ENCODE peak calls at places on chromosome 1, in nine cellular contexts. One of them, this sample, is unnamed.

GRCh38 chr1:30670195-30671060 is 53.0 kb downstream of the MATN1 start:
- DNase-seq in adrenal gland: no peak
- DNase-seq in GM12865: no peak
- DNase-seq in upper lobe of right lung: peak
- DNase-seq in CD4-positive, alpha-beta T cell: no peak
- DNase-seq in nephron progenitor cell: no peak
- DNase-seq in K562: no peak
- DNase-seq in ascending aorta: no peak
- DNase-seq in fibroblast of mammary gland: peak
- DNase-seq in this sample: no peak

GRCh38 chr1:98817830-98818229 is 156.3 kb downstream of the SNX7 start:
- DNase-seq in adrenal gland: no peak
- DNase-seq in GM12865: no peak
- DNase-seq in upper lobe of right lung: no peak
- DNase-seq in CD4-positive, alpha-beta T cell: no peak
- DNase-seq in nephron progenitor cell: no peak
- DNase-seq in K562: no peak
- DNase-seq in ascending aorta: no peak
- DNase-seq in fibroblast of mammary gland: no peak
- DNase-seq in this sample: no peak

GRCh38 chr1:100607628-100608240 is 69.8 kb downstream of the GPR88 start:
- DNase-seq in adrenal gland: no peak
- DNase-seq in GM12865: no peak
- DNase-seq in upper lobe of right lung: no peak
- DNase-seq in CD4-positive, alpha-beta T cell: no peak
- DNase-seq in nephron progenitor cell: no peak
- DNase-seq in K562: no peak
- DNase-seq in ascending aorta: no peak
- DNase-seq in fibroblast of mammary gland: no peak
- DNase-seq in this sample: no peak

GRCh38 chr1:71081697-71082080 is 854 bp upstream of the ZRANB2 start:
- DNase-seq in adrenal gland: no peak
- DNase-seq in GM12865: peak
- DNase-seq in upper lobe of right lung: peak
- DNase-seq in CD4-positive, alpha-beta T cell: peak
- DNase-seq in nephron progenitor cell: peak
- DNase-seq in K562: peak
- DNase-seq in ascending aorta: no peak
- DNase-seq in fibroblast of mammary gland: no peak
- DNase-seq in this sample: no peak

GRCh38 chr1:32997381-32997891 is 32.8 kb upstream of the RNF19B start:
- DNase-seq in adrenal gland: peak
- DNase-seq in GM12865: no peak
- DNase-seq in upper lobe of right lung: no peak
- DNase-seq in CD4-positive, alpha-beta T cell: no peak
- DNase-seq in nephron progenitor cell: no peak
- DNase-seq in K562: no peak
- DNase-seq in ascending aorta: no peak
- DNase-seq in fibroblast of mammary gland: peak
- DNase-seq in this sample: no peak

GRCh38 chr1:229665912-229666558 is 40.0 kb downstream of the URB2 start:
- DNase-seq in adrenal gland: no peak
- DNase-seq in GM12865: no peak
- DNase-seq in upper lobe of right lung: no peak
- DNase-seq in CD4-positive, alpha-beta T cell: no peak
- DNase-seq in nephron progenitor cell: no peak
- DNase-seq in K562: no peak
- DNase-seq in ascending aorta: no peak
- DNase-seq in fibroblast of mammary gland: no peak
- DNase-seq in this sample: no peak

GRCh38 chr1:6353948-6354658 is 39.5 kb downstream of the ACOT7 start:
- DNase-seq in adrenal gland: peak
- DNase-seq in GM12865: no peak
- DNase-seq in upper lobe of right lung: peak
- DNase-seq in CD4-positive, alpha-beta T cell: no peak
- DNase-seq in nephron progenitor cell: no peak
- DNase-seq in K562: no peak
- DNase-seq in ascending aorta: no peak
- DNase-seq in fibroblast of mammary gland: peak
- DNase-seq in this sample: no peak

GRCh38 chr1:109917429-109918076 is 6.9 kb downstream of the CSF1 start:
- DNase-seq in adrenal gland: peak
- DNase-seq in GM12865: no peak
- DNase-seq in upper lobe of right lung: no peak
- DNase-seq in CD4-positive, alpha-beta T cell: no peak
- DNase-seq in nephron progenitor cell: no peak
- DNase-seq in K562: no peak
- DNase-seq in ascending aorta: no peak
- DNase-seq in fibroblast of mammary gland: no peak
- DNase-seq in this sample: no peak

GRCh38 chr1:118370861-118371260 is 185.8 kb upstream of the SPAG17 start:
- DNase-seq in adrenal gland: no peak
- DNase-seq in GM12865: no peak
- DNase-seq in upper lobe of right lung: no peak
- DNase-seq in CD4-positive, alpha-beta T cell: no peak
- DNase-seq in nephron progenitor cell: no peak
- DNase-seq in K562: no peak
- DNase-seq in ascending aorta: no peak
- DNase-seq in fibroblast of mammary gland: no peak
- DNase-seq in this sample: no peak

GRCh38 chr1:21174638-21175323 is 1.9 kb downstream of the EIF4G3 start:
- DNase-seq in adrenal gland: no peak
- DNase-seq in GM12865: no peak
- DNase-seq in upper lobe of right lung: no peak
- DNase-seq in CD4-positive, alpha-beta T cell: no peak
- DNase-seq in nephron progenitor cell: no peak
- DNase-seq in K562: no peak
- DNase-seq in ascending aorta: no peak
- DNase-seq in fibroblast of mammary gland: peak
- DNase-seq in this sample: no peak

GRCh38 chr1:85406887-85407593 is 57.9 kb downstream of the DDAH1 start:
- DNase-seq in adrenal gland: peak
- DNase-seq in GM12865: no peak
- DNase-seq in upper lobe of right lung: no peak
- DNase-seq in CD4-positive, alpha-beta T cell: no peak
- DNase-seq in nephron progenitor cell: no peak
- DNase-seq in K562: no peak
- DNase-seq in ascending aorta: peak
- DNase-seq in fibroblast of mammary gland: peak
- DNase-seq in this sample: no peak

GRCh38 chr1:245546875-245547274 is 392.1 kb downstream of the KIF26B start:
- DNase-seq in adrenal gland: no peak
- DNase-seq in GM12865: no peak
- DNase-seq in upper lobe of right lung: no peak
- DNase-seq in CD4-positive, alpha-beta T cell: no peak
- DNase-seq in nephron progenitor cell: no peak
- DNase-seq in K562: peak
- DNase-seq in ascending aorta: no peak
- DNase-seq in fibroblast of mammary gland: no peak
- DNase-seq in this sample: no peak

GRCh38 chr1:227945891-227946623 is 1.7 kb downstream of the WNT9A start:
- DNase-seq in adrenal gland: peak
- DNase-seq in GM12865: no peak
- DNase-seq in upper lobe of right lung: peak
- DNase-seq in CD4-positive, alpha-beta T cell: peak
- DNase-seq in nephron progenitor cell: no peak
- DNase-seq in K562: peak
- DNase-seq in ascending aorta: peak
- DNase-seq in fibroblast of mammary gland: peak
- DNase-seq in this sample: peak

DNA sequence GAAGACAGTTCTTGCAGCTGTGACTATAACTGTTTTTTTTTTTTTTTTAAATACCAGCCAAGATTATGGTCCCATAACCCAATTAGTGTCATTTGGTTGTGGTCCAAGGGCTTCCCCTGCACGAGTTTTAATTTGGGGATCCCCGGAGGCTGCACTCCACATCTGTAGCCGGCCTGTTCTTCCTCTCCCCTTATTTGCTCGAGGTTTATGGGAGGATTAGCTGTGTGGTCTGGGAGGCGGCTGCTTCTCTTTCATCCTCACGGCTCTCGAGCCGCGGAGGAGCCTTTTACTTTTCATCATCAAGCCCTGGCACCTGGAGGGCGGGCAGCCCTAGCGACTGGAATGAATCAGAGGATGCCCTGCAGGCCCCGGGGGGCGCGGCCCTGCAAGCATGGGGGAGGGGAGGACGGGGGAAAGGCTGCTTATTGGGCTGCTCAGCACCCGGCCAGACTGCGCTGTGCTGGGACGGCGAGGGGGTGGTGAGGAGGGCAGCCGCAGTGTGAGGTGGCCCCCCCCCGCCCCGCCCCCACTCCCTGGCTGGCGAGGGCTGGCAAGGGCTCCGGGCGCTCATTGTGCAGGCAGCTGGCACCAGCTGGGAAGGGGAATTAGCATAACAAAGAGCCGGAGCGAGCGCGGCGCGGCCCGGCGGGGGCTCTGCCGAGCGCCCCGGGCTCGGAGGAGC is 18.5 kb downstream of the SERTAD4 start:
- DNase-seq in adrenal gland: no peak
- DNase-seq in GM12865: peak
- DNase-seq in upper lobe of right lung: peak
- DNase-seq in CD4-positive, alpha-beta T cell: no peak
- DNase-seq in nephron progenitor cell: peak
- DNase-seq in K562: no peak
- DNase-seq in ascending aorta: peak
- DNase-seq in fibroblast of mammary gland: no peak
- DNase-seq in this sample: peak
- TF ChIP-seq CTCF in adrenal gland: no peak
- TF ChIP-seq CTCF in GM12865: no peak
- TF ChIP-seq CTCF in upper lobe of right lung: no peak
- TF ChIP-seq CTCF in CD4-positive, alpha-beta T cell: no peak
- TF ChIP-seq CTCF in nephron progenitor cell: no peak
- TF ChIP-seq CTCF in K562: no peak
- TF ChIP-seq CTCF in ascending aorta: no peak
- TF ChIP-seq CTCF in fibroblast of mammary gland: no peak
- TF ChIP-seq CTCF in this sample: peak

GRCh38 chr1:187477103-187477502 is 648.4 kb downstream of the PLA2G4A start:
- DNase-seq in adrenal gland: no peak
- DNase-seq in GM12865: no peak
- DNase-seq in upper lobe of right lung: no peak
- DNase-seq in CD4-positive, alpha-beta T cell: no peak
- DNase-seq in nephron progenitor cell: no peak
- DNase-seq in K562: no peak
- DNase-seq in ascending aorta: no peak
- DNase-seq in fibroblast of mammary gland: no peak
- DNase-seq in this sample: no peak

GRCh38 chr1:187471555-187471954 is 642.8 kb downstream of the PLA2G4A start:
- DNase-seq in adrenal gland: no peak
- DNase-seq in GM12865: no peak
- DNase-seq in upper lobe of right lung: no peak
- DNase-seq in CD4-positive, alpha-beta T cell: no peak
- DNase-seq in nephron progenitor cell: no peak
- DNase-seq in K562: no peak
- DNase-seq in ascending aorta: no peak
- DNase-seq in fibroblast of mammary gland: no peak
- DNase-seq in this sample: no peak

GRCh38 chr1:187481581-187482148 is 652.9 kb downstream of the PLA2G4A start:
- DNase-seq in adrenal gland: no peak
- DNase-seq in GM12865: no peak
- DNase-seq in upper lobe of right lung: no peak
- DNase-seq in CD4-positive, alpha-beta T cell: no peak
- DNase-seq in nephron progenitor cell: no peak
- DNase-seq in K562: no peak
- DNase-seq in ascending aorta: no peak
- DNase-seq in fibroblast of mammary gland: no peak
- DNase-seq in this sample: no peak

GRCh38 chr1:187474266-187474665 is 645.5 kb downstream of the PLA2G4A start:
- DNase-seq in adrenal gland: no peak
- DNase-seq in GM12865: no peak
- DNase-seq in upper lobe of right lung: no peak
- DNase-seq in CD4-positive, alpha-beta T cell: no peak
- DNase-seq in nephron progenitor cell: no peak
- DNase-seq in K562: no peak
- DNase-seq in ascending aorta: no peak
- DNase-seq in fibroblast of mammary gland: peak
- DNase-seq in this sample: no peak

GRCh38 chr1:187476671-187477070 is 647.9 kb downstream of the PLA2G4A start:
- DNase-seq in adrenal gland: no peak
- DNase-seq in GM12865: no peak
- DNase-seq in upper lobe of right lung: no peak
- DNase-seq in CD4-positive, alpha-beta T cell: no peak
- DNase-seq in nephron progenitor cell: no peak
- DNase-seq in K562: no peak
- DNase-seq in ascending aorta: no peak
- DNase-seq in fibroblast of mammary gland: peak
- DNase-seq in this sample: no peak
- TF ChIP-seq CTCF in adrenal gland: no peak
- TF ChIP-seq CTCF in GM12865: peak
- TF ChIP-seq CTCF in upper lobe of right lung: no peak
- TF ChIP-seq CTCF in CD4-positive, alpha-beta T cell: no peak
- TF ChIP-seq CTCF in nephron progenitor cell: no peak
- TF ChIP-seq CTCF in K562: no peak
- TF ChIP-seq CTCF in ascending aorta: no peak
- TF ChIP-seq CTCF in fibroblast of mammary gland: peak
- TF ChIP-seq CTCF in this sample: peak

GRCh38 chr1:67716800-67717199 is 31.8 kb downstream of the GADD45A start:
- DNase-seq in adrenal gland: peak
- DNase-seq in GM12865: no peak
- DNase-seq in upper lobe of right lung: no peak
- DNase-seq in CD4-positive, alpha-beta T cell: no peak
- DNase-seq in nephron progenitor cell: no peak
- DNase-seq in K562: no peak
- DNase-seq in ascending aorta: no peak
- DNase-seq in fibroblast of mammary gland: peak
- DNase-seq in this sample: no peak
- TF ChIP-seq CTCF in adrenal gland: no peak
- TF ChIP-seq CTCF in GM12865: no peak
- TF ChIP-seq CTCF in upper lobe of right lung: no peak
- TF ChIP-seq CTCF in CD4-positive, alpha-beta T cell: no peak
- TF ChIP-seq CTCF in nephron progenitor cell: no peak
- TF ChIP-seq CTCF in K562: no peak
- TF ChIP-seq CTCF in ascending aorta: no peak
- TF ChIP-seq CTCF in fibroblast of mammary gland: no peak
- TF ChIP-seq CTCF in this sample: no peak

DNA sequence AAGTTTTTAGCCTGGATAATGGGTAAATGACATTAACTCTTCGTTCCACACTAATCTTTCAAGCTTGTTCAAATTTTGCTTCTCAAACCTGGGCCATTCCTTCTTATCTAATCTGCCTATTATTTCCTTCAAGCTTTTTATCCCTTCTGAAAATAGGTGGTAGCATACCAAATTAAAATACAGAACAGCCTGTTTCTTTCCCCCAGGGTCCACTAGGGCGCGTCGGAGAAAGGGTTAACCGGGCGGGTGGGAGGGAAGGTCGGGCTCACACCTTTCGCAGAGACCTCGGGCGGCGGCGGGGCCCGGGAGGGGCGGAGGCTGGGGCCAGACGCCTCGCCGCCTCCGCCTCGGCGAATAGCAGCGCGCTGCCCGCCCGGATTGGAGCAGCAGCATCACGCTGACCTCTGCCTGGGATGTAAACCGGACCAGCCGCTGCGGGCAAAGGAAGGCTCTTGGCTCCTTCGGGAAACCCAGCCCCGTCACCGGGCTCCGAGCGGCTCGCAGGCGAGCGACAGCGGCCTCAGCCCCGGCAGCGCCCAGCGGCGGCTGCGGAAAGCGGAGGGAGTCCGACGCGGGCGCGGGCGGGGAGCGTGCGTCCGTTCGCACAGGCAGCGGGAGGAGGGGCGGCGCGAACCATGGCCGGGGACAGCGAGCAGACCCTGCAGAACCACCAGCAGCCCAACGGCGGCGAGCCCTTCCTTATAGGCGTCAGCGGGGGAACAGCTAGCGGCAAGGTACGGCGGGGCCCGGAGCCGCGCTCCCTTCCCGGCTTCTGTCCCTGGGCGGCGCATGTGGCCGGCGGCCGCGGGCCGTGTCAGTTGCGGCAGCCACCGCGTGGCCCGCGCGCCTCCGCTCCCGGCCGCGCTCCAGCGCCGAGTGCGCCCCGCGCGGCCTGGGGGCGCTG is at the start of gene UCK2:
- DNase-seq in adrenal gland: peak
- DNase-seq in GM12865: peak
- DNase-seq in upper lobe of right lung: peak
- DNase-seq in CD4-positive, alpha-beta T cell: peak
- DNase-seq in nephron progenitor cell: peak
- DNase-seq in K562: peak
- DNase-seq in ascending aorta: peak
- DNase-seq in fibroblast of mammary gland: peak
- DNase-seq in this sample: peak
- TF ChIP-seq CTCF in adrenal gland: peak
- TF ChIP-seq CTCF in GM12865: no peak
- TF ChIP-seq CTCF in upper lobe of right lung: peak
- TF ChIP-seq CTCF in CD4-positive, alpha-beta T cell: no peak
- TF ChIP-seq CTCF in nephron progenitor cell: no peak
- TF ChIP-seq CTCF in K562: peak
- TF ChIP-seq CTCF in ascending aorta: no peak
- TF ChIP-seq CTCF in fibroblast of mammary gland: no peak
- TF ChIP-seq CTCF in this sample: peak